ENCODE peak calls at places on chromosomes 13 and 19, in six cellular contexts. L, C, F, A, T and N are unnamed samples.

GRCh38 chr13:86757236-86757978 is 913.8 kb upstream of the SLITRK5 start:
- DNase-seq in C (no peak), L (no peak), F (no peak), T (no peak), A (no peak), N (peak; percentile 46)

GRCh38 chr19:13610042-13610691 is 103.9 kb upstream of the CACNA1A start:
- DNase-seq in L (no peak), T (peak; percentile 44), F (no peak), A (no peak), C (no peak), N (no peak)

GRCh38 chr13:60398949-60399589 is 2.0 kb downstream of the TDRD3 start:
- DNase-seq in L (peak; percentile 18), T (no peak), A (peak; percentile 14), F (no peak), C (no peak), N (peak; percentile 7)

GRCh38 chr13:51623473-51623872 is 39.2 kb downstream of the WDFY2 start:
- DNase-seq in C (no peak), F (no peak), L (no peak), T (no peak), A (no peak), N (no peak)

GRCh38 chr19:1273263-1274041 is 1.9 kb upstream of the FAM174C start:
- DNase-seq in A (no peak), T (no peak), F (no peak), L (no peak), C (no peak), N (no peak)

GRCh38 chr13:110538632-110539031 is 22.9 kb downstream of the RAB20 start:
- DNase-seq in F (no peak), T (no peak), L (no peak), C (peak; percentile 62), A (peak; percentile 58), N (no peak)

GRCh38 chr13:80862466-80862865 is 521.5 kb upstream of the SPRY2 start:
- DNase-seq in A (no peak), L (peak; percentile 68), T (no peak), C (peak; percentile 55), F (no peak), N (peak; percentile 22)

GRCh38 chr19:16197188-16197621 is 506 bp upstream of the AP1M1 start:
- DNase-seq in F (no peak), C (no peak), A (peak; percentile 60), T (no peak), L (peak; percentile 86), N (peak; percentile 84)

GRCh38 chr13:113616281-113616906 is 31.8 kb downstream of the TFDP1 start:
- DNase-seq in A (peak; percentile 74), T (no peak), L (peak; percentile 40), C (no peak), F (no peak), N (peak; percentile 8)

GRCh38 chr19:6590458-6591319 is at the start of gene CD70:
- DNase-seq in A (no peak), F (peak; percentile 92), L (no peak), T (peak; percentile 80), C (peak; percentile 74), N (no peak)

GRCh38 chr13:43787518-43787891 is 733 bp upstream of the ENOX1 start:
- DNase-seq in L (no peak), T (peak; percentile 13), C (no peak), A (no peak), F (no peak), N (peak; percentile 9)
- H3K4me3 ChIP-seq in L (peak overlapping the region; percentile 53), T (peak overlapping the region; percentile 64), C (peak overlapping the region; percentile 68), A (peak overlapping the region; percentile 65), F (no peak overlapping the region), N (peak overlapping the region; percentile 60)

DNA sequence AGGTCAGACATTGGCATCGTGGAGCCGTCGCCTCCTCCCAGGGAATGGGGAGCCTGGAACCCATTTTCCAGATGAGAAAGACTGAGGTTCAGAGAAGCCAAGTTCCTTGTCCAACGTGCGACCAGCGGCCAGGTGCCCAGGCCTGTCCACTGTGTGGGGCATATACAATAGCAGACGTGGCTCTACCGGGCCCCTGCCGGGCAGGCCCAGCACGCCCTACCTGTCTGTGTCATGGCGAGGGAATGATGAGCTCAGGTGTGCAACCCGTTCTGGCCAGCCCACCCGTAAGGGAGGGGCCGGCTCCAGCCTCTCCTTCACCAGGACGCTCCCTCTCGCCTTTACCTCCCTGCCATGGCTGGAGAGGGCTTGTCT is 837 bp downstream of the GNA15 start:
- DNase-seq in T (no peak), A (no peak), F (no peak), L (no peak), C (no peak), N (no peak)
- H3K4me3 ChIP-seq in T (no peak overlapping the region), A (no peak overlapping the region), F (peak overlapping the region; percentile 52), L (no peak overlapping the region), C (no peak overlapping the region), N (no peak overlapping the region)

DNA sequence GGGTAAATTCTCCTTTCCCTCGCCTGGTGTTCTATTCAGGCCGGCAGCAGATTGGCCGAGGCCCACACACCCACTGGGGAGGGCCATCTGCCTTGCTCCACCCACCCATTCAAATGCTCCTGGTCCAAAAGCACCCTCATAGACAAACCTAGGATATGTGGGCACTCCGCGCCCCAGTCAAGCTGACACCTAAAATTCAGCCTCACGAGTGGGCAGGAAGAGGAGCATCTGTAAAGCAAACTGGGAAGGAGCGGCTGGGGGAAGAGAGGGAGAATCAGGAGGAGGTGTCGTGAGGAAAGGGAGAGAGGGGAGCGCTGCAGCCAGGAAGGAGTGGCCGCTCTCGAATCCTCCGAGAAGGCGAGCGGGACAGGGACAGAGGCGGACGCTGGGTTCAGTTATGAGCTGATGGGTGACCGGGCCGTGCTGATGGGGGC is 136.9 kb downstream of the USP12 start:
- DNase-seq in A (no peak), L (no peak), T (peak; percentile 45), F (peak; percentile 79), C (no peak), N (no peak)
- H3K4me3 ChIP-seq in A (no peak overlapping the region), L (no peak overlapping the region), T (peak overlapping the region; percentile 47), F (no peak overlapping the region), C (no peak overlapping the region), N (peak overlapping the region; percentile 10)

DNA sequence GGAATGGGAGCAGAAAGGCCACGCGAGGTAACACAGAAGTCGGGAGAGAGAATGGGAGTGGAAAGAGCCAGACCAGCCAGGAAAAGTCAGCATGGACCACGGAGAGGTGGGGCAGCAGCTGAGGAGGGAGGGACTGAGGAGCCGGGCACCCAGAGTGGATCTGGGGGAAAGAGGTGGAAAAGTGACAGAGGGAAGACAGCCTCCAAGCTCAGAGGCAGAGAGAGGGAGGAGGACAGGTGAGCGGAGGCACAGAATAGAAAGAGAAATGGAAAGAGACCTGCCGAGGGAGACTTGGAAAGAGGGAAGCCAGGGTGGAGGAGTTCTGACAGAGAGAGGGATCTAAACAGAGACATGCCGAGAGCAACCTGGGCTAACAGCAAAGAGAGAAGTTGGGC is 1.6 kb downstream of the GRIK5 start:
- DNase-seq in T (no peak), F (no peak), A (no peak), C (no peak), L (no peak), N (no peak)
- H3K4me3 ChIP-seq in T (peak overlapping the region; percentile 64), F (no peak overlapping the region), A (no peak overlapping the region), C (peak overlapping the region; percentile 55), L (no peak overlapping the region), N (no peak overlapping the region)

DNA sequence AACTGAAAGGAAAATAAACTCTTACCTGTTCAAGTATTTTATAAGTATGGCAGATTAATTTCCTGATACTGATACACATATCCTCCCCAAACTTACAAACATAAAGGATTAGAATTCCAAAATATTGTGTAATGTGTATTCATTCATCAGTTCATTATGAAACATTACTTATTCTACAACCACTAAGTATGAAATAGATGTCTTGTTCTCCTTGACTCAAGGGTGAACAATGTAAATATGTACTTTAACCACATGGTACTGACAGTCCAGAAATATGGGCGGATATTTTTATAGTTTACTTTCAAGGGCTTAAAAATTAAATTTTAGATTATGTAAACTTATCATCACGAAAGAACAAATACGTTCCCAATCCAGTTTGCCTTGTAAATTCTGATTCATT is 334.0 kb downstream of the LIG4 start:
- DNase-seq in L (peak; percentile 53), F (no peak), A (peak; percentile 13), C (no peak), T (no peak), N (no peak)
- H3K4me3 ChIP-seq in L (no peak overlapping the region), F (no peak overlapping the region), A (no peak overlapping the region), C (no peak overlapping the region), T (no peak overlapping the region), N (no peak overlapping the region)

GRCh38 chr19:17216058-17216670 is 1.0 kb downstream of the USE1 start:
- DNase-seq in C (no peak), A (no peak), F (no peak), T (no peak), L (no peak), N (no peak)
- H3K4me3 ChIP-seq in C (peak overlapping the region; percentile 66), A (peak overlapping the region; percentile 72), F (no peak overlapping the region), T (peak overlapping the region; percentile 60), L (peak overlapping the region; percentile 63), N (peak overlapping the region; percentile 73)